ENCODE peak calls at places on chromosomes 1 and 21, in five cellular contexts. T is body of pancreas, E is esophagus squamous epithelium, M is upper lobe of left lung, B is transverse colon. X is an unnamed sample. For H3K4me1, the result is how much of the 10 kb centered on the place peaks cover.

GRCh38 chr1:184158911-184159701 is 107.6 kb downstream of the TSEN15 start:
- DNase-seq in E (no peak), B (no peak), M (no peak), T (no peak), X (no peak)

GRCh38 chr21:38989097-38989744 is 183.5 kb downstream of the ETS2 start:
- DNase-seq in B (no peak), M (no peak), T (no peak), E (no peak), X (no peak)

GRCh38 chr1:173554089-173554488 is 48.8 kb downstream of the SLC9C2 start:
- DNase-seq in M (no peak), B (no peak), T (no peak), E (no peak), X (no peak)

GRCh38 chr1:156571959-156572662 is at the start of gene IQGAP3:
- DNase-seq in E (no peak), T (peak), M (peak), B (peak), X (peak)

GRCh38 chr1:171717080-171717479 is 24.8 kb downstream of the VAMP4 start:
- DNase-seq in T (no peak), E (no peak), M (no peak), B (no peak), X (no peak)

GRCh38 chr1:1371354-1371740 is 3.7 kb downstream of the AURKAIP1 start:
- DNase-seq in T (no peak), B (no peak), M (peak), E (no peak), X (no peak)

GRCh38 chr1:106937104-106937503 is 119.4 kb upstream of the PRMT6 start:
- DNase-seq in M (no peak), B (no peak), T (no peak), E (no peak), X (no peak)

GRCh38 chr1:45604239-45604638 is 19.6 kb downstream of the CCDC17 start:
- DNase-seq in M (no peak), E (no peak), T (no peak), B (no peak), X (no peak)

GRCh38 chr21:34835526-34835925 is 166.7 kb downstream of the CLIC6 start:
- DNase-seq in E (no peak), B (peak), M (no peak), T (no peak), X (no peak)

GRCh38 chr1:49358036-49358435 is 581.3 kb upstream of the BEND5 start:
- DNase-seq in M (no peak), B (no peak), E (no peak), T (no peak), X (no peak)

GRCh38 chr1:216055004-216055403 is 368.2 kb downstream of the USH2A start:
- DNase-seq in B (no peak), E (no peak), T (no peak), M (no peak), X (no peak)

GRCh38 chr1:68173283-68174172 is 58.8 kb downstream of the WLS start:
- DNase-seq in E (no peak), B (no peak), T (no peak), M (no peak), X (no peak)

GRCh38 chr1:209652873-209653401 is 712 bp upstream of the LAMB3 start:
- DNase-seq in M (no peak), T (peak), B (peak), E (no peak), X (peak)

GRCh38 chr1:204080163-204080903 is 7.4 kb downstream of the SOX13 start:
- DNase-seq in E (no peak), B (peak), M (peak), T (peak), X (peak)

GRCh38 chr1:180098242-180098995 is 56.2 kb upstream of the QSOX1 start:
- DNase-seq in T (no peak), M (no peak), E (no peak), B (no peak), X (no peak)

GRCh38 chr1:175146535-175147213 is 45.9 kb downstream of the KIAA0040 start:
- DNase-seq in M (peak), E (no peak), T (peak), B (peak), X (peak)

GRCh38 chr1:178867670-178868069 is 3.2 kb downstream of the ANGPTL1 start:
- DNase-seq in T (no peak), M (no peak), B (no peak), E (no peak), X (no peak)

GRCh38 chr1:207002731-207003146 is 29.8 kb downstream of the C1orf116 start:
- DNase-seq in T (peak), E (no peak), M (no peak), B (no peak), X (no peak)

GRCh38 chr21:25942145-25942544 is 207.4 kb downstream of the GABPA start:
- DNase-seq in T (no peak), E (no peak), B (no peak), M (no peak), X (no peak)

GRCh38 chr1:34131396-34132160 is 33.5 kb downstream of the CSMD2 start:
- DNase-seq in T (no peak), B (no peak), M (no peak), E (no peak), X (no peak)

GRCh38 chr1:75079535-75080290 is 54.5 kb upstream of the LHX8 start:
- DNase-seq in M (no peak), T (no peak), E (no peak), B (no peak), X (no peak)

GRCh38 chr1:21338568-21339401 is 48.5 kb upstream of the ECE1 start:
- DNase-seq in E (no peak), T (peak), M (peak), B (peak), X (peak)

GRCh38 chr1:27992271-27992670 is 32.5 kb downstream of the XKR8 start:
- DNase-seq in T (no peak), B (no peak), M (no peak), E (no peak), X (no peak)

GRCh38 chr1:54326577-54327385 is 79.4 kb downstream of the SSBP3 start:
- DNase-seq in B (no peak), M (no peak), T (no peak), E (no peak), X (no peak)

GRCh38 chr1:47918257-47918867 is 78.8 kb downstream of the TRABD2B start:
- DNase-seq in M (no peak), T (peak), B (no peak), E (no peak), X (no peak)

GRCh38 chr1:224300346-224300745 is 29.6 kb downstream of the NVL start:
- DNase-seq in T (no peak), E (no peak), M (no peak), B (no peak), X (no peak)

GRCh38 chr1:244319283-244320132 is 132.2 kb downstream of the ADSS2 start:
- DNase-seq in M (no peak), T (no peak), E (peak), B (no peak), X (no peak)

GRCh38 chr21:45405819-45406762 is 1.1 kb downstream of the COL18A1 start:
- DNase-seq in E (no peak), B (no peak), T (peak), M (peak), X (no peak)

GRCh38 chr1:33654267-33654832 is 181.9 kb downstream of the ZSCAN20 start:
- DNase-seq in M (no peak), B (no peak), T (no peak), E (no peak), X (no peak)

GRCh38 chr1:154615411-154615810 is 7.4 kb upstream of the ADAR start:
- DNase-seq in M (no peak), T (no peak), E (no peak), B (no peak), X (no peak)

GRCh38 chr1:235939488-235939775 is 72.7 kb upstream of the LYST start:
- DNase-seq in T (no peak), E (no peak), B (no peak), M (no peak), X (no peak)

GRCh38 chr1:55388960-55389359 is 173.8 kb upstream of the USP24 start:
- DNase-seq in B (no peak), M (no peak), T (no peak), E (no peak), X (no peak)

GRCh38 chr1:170067253-170067819 is 7.2 kb downstream of the KIFAP3 start:
- DNase-seq in M (no peak), B (peak), T (no peak), E (no peak), X (peak)

GRCh38 chr1:110465038-110465813 is 14.3 kb downstream of the PROK1 start:
- DNase-seq in M (no peak), B (no peak), E (no peak), T (peak), X (no peak)

GRCh38 chr1:21524686-21525339 is 15.6 kb downstream of the ALPL start:
- DNase-seq in E (no peak), B (no peak), M (peak), T (no peak), X (no peak)

DNA sequence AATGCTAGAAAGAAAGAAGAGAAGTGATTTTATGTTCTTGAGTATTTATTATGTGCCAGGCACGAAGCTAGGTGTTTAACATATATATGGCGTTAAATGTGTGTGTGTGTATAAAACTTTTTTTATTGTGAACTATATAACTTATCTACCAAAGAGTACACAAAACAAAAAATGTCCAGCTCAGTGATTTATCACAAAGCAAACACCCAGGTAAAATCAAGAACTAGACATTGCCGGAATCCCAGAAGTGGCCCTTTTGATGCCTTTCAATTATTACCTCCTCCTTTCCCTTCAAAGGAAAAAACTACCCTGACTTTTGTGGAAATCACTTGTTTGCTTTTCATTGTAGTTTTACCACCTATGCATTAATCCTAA is 40.5 kb upstream of the ZNF648 start:
- DNase-seq in M (no peak), B (no peak), E (no peak), T (no peak), X (no peak)
- TF ChIP-seq CTCF in M (no peak), B (no peak), E (no peak), T (no peak), X (no peak)

DNA sequence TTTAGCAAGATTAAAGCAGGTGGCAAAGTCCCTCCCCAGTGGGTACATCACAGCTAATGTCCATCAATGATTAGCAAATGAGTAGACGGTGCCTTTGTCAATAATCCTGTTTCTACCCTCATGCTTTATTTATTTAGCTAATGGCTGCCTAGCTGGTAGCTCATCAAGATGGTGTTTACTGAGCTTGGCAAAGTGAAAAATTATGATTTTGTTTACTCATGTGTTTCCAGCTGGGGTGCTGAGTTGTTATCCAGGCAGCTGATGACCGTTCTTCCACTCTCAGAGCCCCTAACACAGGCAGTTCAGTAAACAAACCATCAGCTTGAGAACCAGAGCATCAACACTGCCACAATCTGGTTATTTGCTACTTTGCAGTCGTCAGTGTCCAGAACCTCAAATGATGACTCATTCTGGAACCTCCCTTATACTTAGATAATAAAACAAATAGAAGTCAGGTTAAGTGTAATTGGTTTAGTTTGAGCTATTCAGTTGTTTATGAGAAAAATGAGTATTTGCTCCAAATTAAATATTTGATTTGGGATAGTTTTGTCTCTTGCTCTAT is 163.9 kb downstream of the ST6GALNAC5 start:
- DNase-seq in T (no peak), B (no peak), E (no peak), M (no peak), X (no peak)
- H3K4me1 ChIP-seq in T (under half), B (under half), E (under half), M (under half), X (under half)

DNA sequence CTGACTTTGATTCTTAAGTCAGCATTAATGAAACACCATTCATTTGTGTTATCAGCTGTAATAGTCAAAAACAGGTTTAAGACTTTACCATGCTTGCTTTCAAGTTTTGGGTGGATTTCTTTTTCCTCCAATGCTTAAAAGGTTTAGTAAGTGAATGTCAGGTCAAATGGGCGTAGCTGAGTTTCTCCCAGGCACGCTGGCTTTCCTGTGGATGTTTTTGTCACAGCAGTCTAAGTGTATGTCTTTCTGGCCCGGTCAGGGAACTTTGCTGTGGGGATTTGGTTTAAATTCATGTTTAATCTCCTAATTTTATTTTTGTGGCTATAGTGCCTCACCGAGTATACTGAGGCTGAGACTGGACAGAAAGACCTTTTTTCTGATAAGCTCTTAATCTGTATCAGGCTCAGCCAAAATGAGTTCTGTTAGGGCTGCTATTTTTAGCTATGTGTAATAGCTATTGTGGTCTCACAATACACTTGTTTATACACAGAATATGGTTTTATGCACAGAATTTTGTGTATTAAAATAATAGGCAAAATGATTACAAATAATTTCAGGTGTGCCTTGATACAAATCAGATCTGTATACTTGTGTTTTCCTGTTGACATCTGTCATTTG is 292.8 kb downstream of the DISC1 start:
- DNase-seq in B (no peak), M (no peak), E (no peak), T (no peak), X (no peak)
- H3K4me3 ChIP-seq in B (no peak), M (no peak), E (no peak), T (no peak), X (no peak)

DNA sequence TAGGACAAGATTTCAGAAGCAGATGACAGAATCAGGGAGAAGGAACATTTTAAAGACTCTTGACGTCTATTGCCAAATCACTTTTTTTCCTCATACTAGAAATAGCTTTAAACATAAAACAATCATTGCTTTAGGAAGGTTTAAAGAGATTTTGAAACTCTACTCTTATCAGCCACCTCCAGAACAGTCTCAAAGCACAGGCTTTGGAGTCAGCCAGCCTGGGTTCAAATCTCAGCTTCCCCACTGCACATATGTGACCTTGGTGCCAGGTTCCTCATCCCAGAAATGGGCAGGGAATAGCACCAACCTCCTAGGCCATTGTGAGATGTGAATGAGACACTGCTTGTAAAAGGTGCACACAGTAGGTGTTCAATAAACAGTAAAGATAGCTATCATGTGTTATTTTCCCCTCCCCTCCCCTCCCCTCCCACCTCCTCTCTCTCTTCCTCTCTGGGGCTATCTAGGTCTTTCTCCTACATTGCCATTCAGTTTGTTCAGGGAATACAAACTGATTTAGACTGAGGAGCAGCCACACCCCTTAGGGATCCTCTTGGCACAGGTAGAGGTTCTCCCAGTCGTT is 20.6 kb downstream of the SPOCD1 start:
- DNase-seq in T (no peak), M (no peak), B (no peak), E (no peak), X (no peak)
- TF ChIP-seq CTCF in T (no peak), M (no peak), B (no peak), E (no peak), X (no peak)

GRCh38 chr1:78006491-78006890 is 1.8 kb downstream of the DNAJB4 start:
- DNase-seq in M (no peak), T (no peak), E (no peak), B (no peak), X (no peak)
- H3K4me1 ChIP-seq in M (under half), T (under half), E (under half), B (half or more), X (under half)

GRCh38 chr1:37755951-37756350 is 9.0 kb downstream of the EPHA10 start:
- DNase-seq in M (no peak), B (no peak), T (no peak), E (no peak), X (no peak)

GRCh38 chr1:37753473-37754321 is 11.2 kb downstream of the EPHA10 start:
- DNase-seq in M (peak), E (no peak), T (no peak), B (no peak), X (no peak)

GRCh38 chr1:37755290-37755689 is 9.6 kb downstream of the EPHA10 start:
- DNase-seq in M (no peak), B (no peak), E (no peak), T (no peak), X (no peak)

GRCh38 chr1:37752213-37752582 is 12.7 kb downstream of the EPHA10 start:
- DNase-seq in E (no peak), M (no peak), B (no peak), T (no peak), X (no peak)

DNA sequence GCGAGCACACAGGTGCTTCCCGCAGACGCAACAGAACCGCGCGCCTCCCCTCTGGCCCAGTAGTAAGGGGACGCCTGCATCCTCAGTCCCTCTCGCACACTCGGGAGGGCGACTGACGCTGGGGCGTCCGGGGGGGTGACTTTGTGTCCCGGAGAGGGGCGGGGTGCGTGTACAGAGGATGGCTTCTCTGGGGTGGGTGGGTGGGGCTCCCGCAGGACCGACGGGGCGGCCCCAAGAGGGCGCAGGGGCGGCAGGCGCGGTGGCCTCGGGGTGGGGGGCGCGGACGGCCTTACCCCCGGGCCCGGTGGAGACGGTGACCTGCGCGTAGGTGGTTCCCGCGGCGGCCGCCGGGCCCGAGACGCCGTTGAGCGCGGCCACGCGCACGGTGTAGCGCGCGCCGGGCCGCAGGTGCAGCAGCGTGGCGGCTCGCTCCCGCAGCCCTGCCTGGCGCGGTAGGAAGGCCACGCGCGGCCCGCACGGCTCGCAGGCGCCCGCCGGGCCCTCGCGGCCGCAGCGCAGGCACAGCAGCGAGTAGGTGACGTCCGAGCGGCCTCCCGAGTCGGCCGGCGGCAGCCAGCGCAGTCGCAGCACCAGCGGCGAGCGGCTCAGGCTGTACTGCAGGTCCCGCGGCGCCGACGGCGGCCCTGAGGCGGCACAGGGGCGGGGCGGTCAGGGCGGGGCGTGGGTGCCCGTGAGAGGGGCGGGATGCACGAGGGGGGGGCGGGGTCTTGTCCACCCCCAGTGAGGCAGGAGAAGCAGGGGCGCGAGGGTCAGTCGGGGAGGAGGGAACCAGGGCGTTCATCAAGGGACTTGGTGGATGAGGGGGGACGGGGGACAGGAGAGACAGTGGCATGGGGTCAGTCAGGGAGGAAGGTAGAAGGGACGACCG is 12.1 kb downstream of the EPHA10 start:
- DNase-seq in T (peak), M (peak), B (peak), E (no peak), X (peak)
- H3K4me3 ChIP-seq in T (no peak), M (peak), B (peak), E (peak), X (peak)

GRCh38 chr1:248804771-248805681 is 20.7 kb downstream of the SH3BP5L start:
- DNase-seq in E (no peak), M (no peak), T (no peak), B (peak), X (peak)
- TF ChIP-seq CTCF in E (no peak), M (no peak), T (no peak), B (peak), X (no peak)